ENCODE peak calls at places on chromosomes 5 and 9, in nine cellular contexts. T, Z, K, F, R, J, W, N and Q are unnamed samples.

GRCh38 chr5:15687401-15687800 is 187.4 kb downstream of the FBXL7 start:
- DNase-seq in T (no peak), Z (no peak), K (no peak), F (no peak), R (no peak), J (no peak), W (no peak), N (no peak), Q (no peak)

GRCh38 chr5:76622973-76623596 is at the start of gene F2RL2:
- DNase-seq in T (no peak), Z (peak), K (no peak), F (peak), R (no peak), J (peak), W (no peak), N (no peak), Q (peak)

GRCh38 chr9:26789959-26790358 is 102.6 kb downstream of the CAAP1 start:
- DNase-seq in T (no peak), Z (no peak), K (no peak), F (no peak), R (no peak), J (peak), W (no peak), N (no peak), Q (peak)

GRCh38 chr9:22117511-22118388 is 108.6 kb upstream of the CDKN2B start:
- DNase-seq in T (no peak), Z (no peak), K (no peak), F (peak), R (no peak), J (no peak), W (no peak), N (no peak), Q (peak)

GRCh38 chr5:68460147-68460760 is 244.7 kb downstream of the PIK3R1 start:
- DNase-seq in T (peak), Z (peak), K (peak), F (peak), R (peak), J (peak), W (no peak), N (no peak), Q (peak)

GRCh38 chr9:130421802-130422276 is 22.9 kb upstream of the ASS1 start:
- DNase-seq in T (no peak), Z (peak), K (peak), F (peak), R (no peak), J (peak), W (no peak), N (no peak), Q (peak)

GRCh38 chr9:93007529-93008058 is 50.9 kb upstream of the SUSD3 start:
- DNase-seq in T (no peak), Z (no peak), K (no peak), F (no peak), R (no peak), J (no peak), W (no peak), N (no peak), Q (no peak)

GRCh38 chr9:126384926-126385325 is 58.3 kb downstream of the MVB12B start:
- DNase-seq in T (no peak), Z (no peak), K (no peak), F (no peak), R (no peak), J (no peak), W (peak), N (no peak), Q (no peak)

GRCh38 chr9:131747352-131747751 is 7.5 kb upstream of the RAPGEF1 start:
- DNase-seq in T (peak), Z (no peak), K (peak), F (no peak), R (peak), J (no peak), W (no peak), N (no peak), Q (peak)

GRCh38 chr9:135069556-135070197 is 17.8 kb upstream of the OLFM1 start:
- DNase-seq in T (no peak), Z (no peak), K (no peak), F (no peak), R (no peak), J (no peak), W (peak), N (no peak), Q (no peak)

GRCh38 chr9:87270241-87271234 is 227.1 kb upstream of the DAPK1 start:
- DNase-seq in T (no peak), Z (peak), K (no peak), F (no peak), R (no peak), J (no peak), W (no peak), N (no peak), Q (peak)

GRCh38 chr9:137355445-137356365 is 53.6 kb upstream of the NRARP start:
- DNase-seq in T (no peak), Z (no peak), K (no peak), F (no peak), R (no peak), J (no peak), W (no peak), N (no peak), Q (no peak)

GRCh38 chr5:117800261-117800660 is 1188.1 kb downstream of the DTWD2 start:
- DNase-seq in T (no peak), Z (no peak), K (no peak), F (no peak), R (no peak), J (no peak), W (no peak), N (no peak), Q (peak)

GRCh38 chr5:88536146-88536545 is 267.5 kb upstream of the TMEM161B start:
- DNase-seq in T (no peak), Z (no peak), K (no peak), F (no peak), R (no peak), J (peak), W (no peak), N (no peak), Q (no peak)

GRCh38 chr5:420632-421286 is 22.2 kb upstream of the EXOC3 start:
- DNase-seq in T (no peak), Z (no peak), K (no peak), F (no peak), R (no peak), J (no peak), W (peak), N (no peak), Q (no peak)

GRCh38 chr9:91033802-91034201 is 232.2 kb downstream of the SYK start:
- DNase-seq in T (no peak), Z (no peak), K (no peak), F (peak), R (peak), J (no peak), W (peak), N (no peak), Q (no peak)

GRCh38 chr9:80326105-80326504 is 754.3 kb downstream of the TLE4 start:
- DNase-seq in T (no peak), Z (no peak), K (no peak), F (no peak), R (no peak), J (no peak), W (no peak), N (no peak), Q (no peak)

GRCh38 chr9:110668528-110669167 is at the start of gene MUSK:
- DNase-seq in T (no peak), Z (no peak), K (no peak), F (no peak), R (no peak), J (no peak), W (no peak), N (no peak), Q (peak)

GRCh38 chr9:113566011-113566711 is 102.6 kb downstream of the RGS3 start:
- DNase-seq in T (no peak), Z (no peak), K (no peak), F (no peak), R (no peak), J (peak), W (peak), N (no peak), Q (no peak)

GRCh38 chr5:81749562-81750307 is 1.2 kb downstream of the SSBP2 start:
- DNase-seq in T (no peak), Z (no peak), K (peak), F (peak), R (peak), J (peak), W (peak), N (peak), Q (peak)

GRCh38 chr5:80097516-80097915 is 62.4 kb downstream of the THBS4 start:
- DNase-seq in T (no peak), Z (no peak), K (peak), F (peak), R (no peak), J (no peak), W (no peak), N (no peak), Q (no peak)

GRCh38 chr9:70865471-70865870 is 255.9 kb downstream of the TRPM3 start:
- DNase-seq in T (no peak), Z (no peak), K (no peak), F (no peak), R (no peak), J (no peak), W (no peak), N (no peak), Q (no peak)

GRCh38 chr5:50745221-50745620 is 78.8 kb downstream of the PARP8 start:
- DNase-seq in T (no peak), Z (no peak), K (no peak), F (no peak), R (no peak), J (no peak), W (no peak), N (no peak), Q (no peak)

GRCh38 chr9:34992376-34992951 is 2.9 kb downstream of the DNAJB5 start:
- DNase-seq in T (no peak), Z (peak), K (no peak), F (no peak), R (no peak), J (peak), W (no peak), N (no peak), Q (peak)

GRCh38 chr5:132363431-132364112 is 5.9 kb upstream of the SLC22A5 start:
- DNase-seq in T (peak), Z (peak), K (no peak), F (no peak), R (no peak), J (peak), W (no peak), N (no peak), Q (peak)

GRCh38 chr5:125501396-125501795 is 755.0 kb upstream of the ZNF608 start:
- DNase-seq in T (no peak), Z (no peak), K (no peak), F (no peak), R (no peak), J (no peak), W (no peak), N (no peak), Q (no peak)

GRCh38 chr9:19470981-19471650 is 62.3 kb downstream of the ACER2 start:
- DNase-seq in T (no peak), Z (no peak), K (no peak), F (no peak), R (no peak), J (no peak), W (no peak), N (no peak), Q (no peak)